ENCODE peak calls at places on chromosome 1, in eight cellular contexts. One of them, this sample, is unnamed.

GRCh38 chr1:89022167-89022959 is at the start of gene GBP3:
- DNase-seq in endothelial cell: no peak
- DNase-seq in KG1: peak
- DNase-seq in pons: peak
- DNase-seq in M059J: peak
- DNase-seq in C1 segment of cervical spinal cord: no peak
- DNase-seq in thoracic aorta: no peak
- DNase-seq in stimulated activated CD4-positive, alpha-beta T cell treated with anti-CD3 and anti-CD28 coated beads, Interleukin-12 subunit alpha, Interleukin-12 subunit beta, amount 100 ng/mL, for 4 hours: no peak
- DNase-seq in this sample: no peak

GRCh38 chr1:93013311-93014091 is 52.2 kb upstream of the DIPK1A start:
- DNase-seq in thoracic aorta: no peak
- DNase-seq in M059J: no peak
- DNase-seq in pons: no peak
- DNase-seq in stimulated activated CD4-positive, alpha-beta T cell treated with anti-CD3 and anti-CD28 coated beads, Interleukin-12 subunit alpha, Interleukin-12 subunit beta, amount 100 ng/mL, for 4 hours: no peak
- DNase-seq in C1 segment of cervical spinal cord: no peak
- DNase-seq in endothelial cell: no peak
- DNase-seq in KG1: no peak
- DNase-seq in this sample: no peak

GRCh38 chr1:157678721-157679120 is 21.8 kb downstream of the FCRL3 start:
- DNase-seq in KG1: no peak
- DNase-seq in C1 segment of cervical spinal cord: no peak
- DNase-seq in endothelial cell: no peak
- DNase-seq in pons: no peak
- DNase-seq in stimulated activated CD4-positive, alpha-beta T cell treated with anti-CD3 and anti-CD28 coated beads, Interleukin-12 subunit alpha, Interleukin-12 subunit beta, amount 100 ng/mL, for 4 hours: no peak
- DNase-seq in M059J: no peak
- DNase-seq in thoracic aorta: no peak
- DNase-seq in this sample: no peak

GRCh38 chr1:63893976-63894375 is 120.2 kb downstream of the ROR1 start:
- DNase-seq in KG1: no peak
- DNase-seq in stimulated activated CD4-positive, alpha-beta T cell treated with anti-CD3 and anti-CD28 coated beads, Interleukin-12 subunit alpha, Interleukin-12 subunit beta, amount 100 ng/mL, for 4 hours: no peak
- DNase-seq in pons: no peak
- DNase-seq in thoracic aorta: no peak
- DNase-seq in M059J: peak
- DNase-seq in C1 segment of cervical spinal cord: no peak
- DNase-seq in endothelial cell: no peak
- DNase-seq in this sample: no peak

GRCh38 chr1:111619635-111620411 is at the start of gene RAP1A:
- DNase-seq in thoracic aorta: peak
- DNase-seq in stimulated activated CD4-positive, alpha-beta T cell treated with anti-CD3 and anti-CD28 coated beads, Interleukin-12 subunit alpha, Interleukin-12 subunit beta, amount 100 ng/mL, for 4 hours: peak
- DNase-seq in M059J: peak
- DNase-seq in endothelial cell: peak
- DNase-seq in pons: peak
- DNase-seq in C1 segment of cervical spinal cord: peak
- DNase-seq in KG1: peak
- DNase-seq in this sample: peak

GRCh38 chr1:48688102-48688760 is 88.5 kb downstream of the BEND5 start:
- DNase-seq in M059J: no peak
- DNase-seq in C1 segment of cervical spinal cord: no peak
- DNase-seq in endothelial cell: no peak
- DNase-seq in stimulated activated CD4-positive, alpha-beta T cell treated with anti-CD3 and anti-CD28 coated beads, Interleukin-12 subunit alpha, Interleukin-12 subunit beta, amount 100 ng/mL, for 4 hours: no peak
- DNase-seq in KG1: no peak
- DNase-seq in thoracic aorta: no peak
- DNase-seq in pons: no peak
- DNase-seq in this sample: no peak

GRCh38 chr1:94855307-94855700 is 35.1 kb downstream of the SLC44A3 start:
- DNase-seq in endothelial cell: no peak
- DNase-seq in M059J: peak
- DNase-seq in thoracic aorta: no peak
- DNase-seq in KG1: no peak
- DNase-seq in stimulated activated CD4-positive, alpha-beta T cell treated with anti-CD3 and anti-CD28 coated beads, Interleukin-12 subunit alpha, Interleukin-12 subunit beta, amount 100 ng/mL, for 4 hours: no peak
- DNase-seq in pons: no peak
- DNase-seq in C1 segment of cervical spinal cord: no peak
- DNase-seq in this sample: no peak

GRCh38 chr1:230170610-230171009 is 103.6 kb downstream of the GALNT2 start:
- DNase-seq in endothelial cell: no peak
- DNase-seq in stimulated activated CD4-positive, alpha-beta T cell treated with anti-CD3 and anti-CD28 coated beads, Interleukin-12 subunit alpha, Interleukin-12 subunit beta, amount 100 ng/mL, for 4 hours: no peak
- DNase-seq in M059J: no peak
- DNase-seq in pons: no peak
- DNase-seq in thoracic aorta: no peak
- DNase-seq in C1 segment of cervical spinal cord: no peak
- DNase-seq in KG1: no peak
- DNase-seq in this sample: no peak

GRCh38 chr1:11919621-11920020 is 6.6 kb downstream of the KIAA2013 start:
- DNase-seq in C1 segment of cervical spinal cord: no peak
- DNase-seq in thoracic aorta: no peak
- DNase-seq in stimulated activated CD4-positive, alpha-beta T cell treated with anti-CD3 and anti-CD28 coated beads, Interleukin-12 subunit alpha, Interleukin-12 subunit beta, amount 100 ng/mL, for 4 hours: no peak
- DNase-seq in KG1: no peak
- DNase-seq in M059J: no peak
- DNase-seq in pons: no peak
- DNase-seq in endothelial cell: no peak
- DNase-seq in this sample: no peak

GRCh38 chr1:26790551-26790953 is 2.8 kb downstream of the PIGV start:
- DNase-seq in endothelial cell: no peak
- DNase-seq in M059J: peak
- DNase-seq in pons: no peak
- DNase-seq in C1 segment of cervical spinal cord: no peak
- DNase-seq in thoracic aorta: no peak
- DNase-seq in KG1: no peak
- DNase-seq in stimulated activated CD4-positive, alpha-beta T cell treated with anti-CD3 and anti-CD28 coated beads, Interleukin-12 subunit alpha, Interleukin-12 subunit beta, amount 100 ng/mL, for 4 hours: no peak
- DNase-seq in this sample: no peak

GRCh38 chr1:66270122-66270812 is 263.7 kb upstream of the SGIP1 start:
- DNase-seq in KG1: no peak
- DNase-seq in C1 segment of cervical spinal cord: no peak
- DNase-seq in pons: peak
- DNase-seq in thoracic aorta: no peak
- DNase-seq in stimulated activated CD4-positive, alpha-beta T cell treated with anti-CD3 and anti-CD28 coated beads, Interleukin-12 subunit alpha, Interleukin-12 subunit beta, amount 100 ng/mL, for 4 hours: no peak
- DNase-seq in M059J: no peak
- DNase-seq in endothelial cell: no peak
- DNase-seq in this sample: no peak

GRCh38 chr1:167775178-167775577 is 53.4 kb downstream of the MPZL1 start:
- DNase-seq in C1 segment of cervical spinal cord: no peak
- DNase-seq in M059J: peak
- DNase-seq in pons: no peak
- DNase-seq in endothelial cell: no peak
- DNase-seq in stimulated activated CD4-positive, alpha-beta T cell treated with anti-CD3 and anti-CD28 coated beads, Interleukin-12 subunit alpha, Interleukin-12 subunit beta, amount 100 ng/mL, for 4 hours: no peak
- DNase-seq in KG1: no peak
- DNase-seq in thoracic aorta: no peak
- DNase-seq in this sample: no peak

GRCh38 chr1:35674111-35674510 is 32.8 kb upstream of the PSMB2 start:
- DNase-seq in M059J: no peak
- DNase-seq in KG1: no peak
- DNase-seq in thoracic aorta: no peak
- DNase-seq in endothelial cell: no peak
- DNase-seq in C1 segment of cervical spinal cord: no peak
- DNase-seq in pons: no peak
- DNase-seq in stimulated activated CD4-positive, alpha-beta T cell treated with anti-CD3 and anti-CD28 coated beads, Interleukin-12 subunit alpha, Interleukin-12 subunit beta, amount 100 ng/mL, for 4 hours: no peak
- DNase-seq in this sample: no peak

GRCh38 chr1:2469103-2469940 is 6.8 kb upstream of the PLCH2 start:
- DNase-seq in KG1: no peak
- DNase-seq in thoracic aorta: no peak
- DNase-seq in stimulated activated CD4-positive, alpha-beta T cell treated with anti-CD3 and anti-CD28 coated beads, Interleukin-12 subunit alpha, Interleukin-12 subunit beta, amount 100 ng/mL, for 4 hours: no peak
- DNase-seq in M059J: no peak
- DNase-seq in pons: no peak
- DNase-seq in endothelial cell: no peak
- DNase-seq in C1 segment of cervical spinal cord: no peak
- DNase-seq in this sample: no peak

GRCh38 chr1:167561753-167562152 is 8.2 kb upstream of the CREG1 start:
- DNase-seq in M059J: no peak
- DNase-seq in pons: no peak
- DNase-seq in endothelial cell: no peak
- DNase-seq in C1 segment of cervical spinal cord: no peak
- DNase-seq in thoracic aorta: no peak
- DNase-seq in KG1: no peak
- DNase-seq in stimulated activated CD4-positive, alpha-beta T cell treated with anti-CD3 and anti-CD28 coated beads, Interleukin-12 subunit alpha, Interleukin-12 subunit beta, amount 100 ng/mL, for 4 hours: no peak
- DNase-seq in this sample: no peak

GRCh38 chr1:165355977-165356811 is at the start of gene LMX1A:
- DNase-seq in pons: no peak
- DNase-seq in M059J: no peak
- DNase-seq in stimulated activated CD4-positive, alpha-beta T cell treated with anti-CD3 and anti-CD28 coated beads, Interleukin-12 subunit alpha, Interleukin-12 subunit beta, amount 100 ng/mL, for 4 hours: no peak
- DNase-seq in C1 segment of cervical spinal cord: no peak
- DNase-seq in KG1: no peak
- DNase-seq in thoracic aorta: no peak
- DNase-seq in endothelial cell: peak
- DNase-seq in this sample: no peak

GRCh38 chr1:46248122-46248920 is 758 bp downstream of the RAD54L start:
- DNase-seq in pons: peak
- DNase-seq in C1 segment of cervical spinal cord: no peak
- DNase-seq in stimulated activated CD4-positive, alpha-beta T cell treated with anti-CD3 and anti-CD28 coated beads, Interleukin-12 subunit alpha, Interleukin-12 subunit beta, amount 100 ng/mL, for 4 hours: no peak
- DNase-seq in thoracic aorta: no peak
- DNase-seq in KG1: no peak
- DNase-seq in endothelial cell: peak
- DNase-seq in M059J: peak
- DNase-seq in this sample: no peak

GRCh38 chr1:200891774-200892157 is 2.9 kb upstream of the INAVA start:
- DNase-seq in pons: no peak
- DNase-seq in thoracic aorta: no peak
- DNase-seq in endothelial cell: peak
- DNase-seq in KG1: no peak
- DNase-seq in C1 segment of cervical spinal cord: no peak
- DNase-seq in stimulated activated CD4-positive, alpha-beta T cell treated with anti-CD3 and anti-CD28 coated beads, Interleukin-12 subunit alpha, Interleukin-12 subunit beta, amount 100 ng/mL, for 4 hours: no peak
- DNase-seq in M059J: peak
- DNase-seq in this sample: no peak

GRCh38 chr1:41450747-41451285 is 33.7 kb downstream of the EDN2 start:
- DNase-seq in KG1: no peak
- DNase-seq in stimulated activated CD4-positive, alpha-beta T cell treated with anti-CD3 and anti-CD28 coated beads, Interleukin-12 subunit alpha, Interleukin-12 subunit beta, amount 100 ng/mL, for 4 hours: no peak
- DNase-seq in thoracic aorta: no peak
- DNase-seq in pons: no peak
- DNase-seq in M059J: peak
- DNase-seq in endothelial cell: no peak
- DNase-seq in C1 segment of cervical spinal cord: no peak
- DNase-seq in this sample: no peak

GRCh38 chr1:225554216-225554812 is 98.6 kb downstream of the ENAH start:
- DNase-seq in endothelial cell: no peak
- DNase-seq in KG1: no peak
- DNase-seq in thoracic aorta: no peak
- DNase-seq in M059J: peak
- DNase-seq in C1 segment of cervical spinal cord: no peak
- DNase-seq in stimulated activated CD4-positive, alpha-beta T cell treated with anti-CD3 and anti-CD28 coated beads, Interleukin-12 subunit alpha, Interleukin-12 subunit beta, amount 100 ng/mL, for 4 hours: no peak
- DNase-seq in pons: peak
- DNase-seq in this sample: peak

GRCh38 chr1:35717911-35718476 is 690 bp downstream of the C1orf216 start:
- DNase-seq in M059J: peak
- DNase-seq in pons: peak
- DNase-seq in thoracic aorta: no peak
- DNase-seq in C1 segment of cervical spinal cord: peak
- DNase-seq in KG1: no peak
- DNase-seq in stimulated activated CD4-positive, alpha-beta T cell treated with anti-CD3 and anti-CD28 coated beads, Interleukin-12 subunit alpha, Interleukin-12 subunit beta, amount 100 ng/mL, for 4 hours: no peak
- DNase-seq in endothelial cell: peak
- DNase-seq in this sample: no peak

GRCh38 chr1:179816196-179816960 is 61.2 kb downstream of the TOR1AIP2 start:
- DNase-seq in pons: no peak
- DNase-seq in M059J: no peak
- DNase-seq in endothelial cell: no peak
- DNase-seq in thoracic aorta: no peak
- DNase-seq in KG1: no peak
- DNase-seq in C1 segment of cervical spinal cord: no peak
- DNase-seq in stimulated activated CD4-positive, alpha-beta T cell treated with anti-CD3 and anti-CD28 coated beads, Interleukin-12 subunit alpha, Interleukin-12 subunit beta, amount 100 ng/mL, for 4 hours: no peak
- DNase-seq in this sample: no peak